ENCODE peak calls at places on chromosomes 5 and 9, in five cellular contexts. O is astrocyte of the spinal cord, M is cardiac fibroblast, U is astrocyte of the cerebellum, R is AG09309. J is an unnamed sample.
A peak's percentile ranks its signal among the peaks of the same experiment; 100 is the strongest.

GRCh38 chr9:127083598-127083997 is 38.8 kb downstream of the ANGPTL2 start:
- DNase-seq in O (no peak), M (no peak), U (no peak), R (no peak), J (no peak)

GRCh38 chr5:88388476-88389170 is 120.0 kb upstream of the TMEM161B start:
- DNase-seq in M (no peak), O (no peak), U (no peak), R (no peak), J (no peak)

GRCh38 chr9:88221110-88221509 is 82.8 kb upstream of the SPATA31C2 start:
- DNase-seq in U (no peak), O (no peak), M (no peak), R (no peak), J (no peak)

GRCh38 chr5:80172067-80172690 is 83.7 kb downstream of the SERINC5 start:
- DNase-seq in M (peak; percentile 27), U (no peak), O (no peak), R (no peak), J (no peak)

GRCh38 chr9:135797507-135798302 is 95.7 kb downstream of the KCNT1 start:
- DNase-seq in R (no peak), O (no peak), U (no peak), M (peak; percentile 65), J (peak; percentile 52)

GRCh38 chr9:109880276-109881169 is 100.5 kb downstream of the PALM2AKAP2 start:
- DNase-seq in U (no peak), M (peak; percentile 66), R (no peak), O (peak; percentile 33), J (peak; percentile 4)

GRCh38 chr5:75856056-75856455 is 138.8 kb upstream of the POC5 start:
- DNase-seq in R (no peak), O (no peak), M (no peak), U (no peak), J (no peak)

GRCh38 chr5:158923799-158924551 is 175.7 kb downstream of the EBF1 start:
- DNase-seq in O (no peak), R (no peak), M (no peak), U (no peak), J (no peak)

GRCh38 chr9:120927125-120928014 is 774 bp upstream of the TRAF1 start:
- DNase-seq in U (no peak), O (no peak), R (no peak), M (no peak), J (no peak)

GRCh38 chr5:29077451-29077850 is 2039.1 kb upstream of the CDH9 start:
- DNase-seq in U (no peak), O (no peak), R (no peak), M (peak; percentile 1), J (no peak)

GRCh38 chr5:29085142-29085541 is 2046.8 kb upstream of the CDH9 start:
- DNase-seq in U (no peak), R (no peak), O (no peak), M (no peak), J (no peak)

DNA sequence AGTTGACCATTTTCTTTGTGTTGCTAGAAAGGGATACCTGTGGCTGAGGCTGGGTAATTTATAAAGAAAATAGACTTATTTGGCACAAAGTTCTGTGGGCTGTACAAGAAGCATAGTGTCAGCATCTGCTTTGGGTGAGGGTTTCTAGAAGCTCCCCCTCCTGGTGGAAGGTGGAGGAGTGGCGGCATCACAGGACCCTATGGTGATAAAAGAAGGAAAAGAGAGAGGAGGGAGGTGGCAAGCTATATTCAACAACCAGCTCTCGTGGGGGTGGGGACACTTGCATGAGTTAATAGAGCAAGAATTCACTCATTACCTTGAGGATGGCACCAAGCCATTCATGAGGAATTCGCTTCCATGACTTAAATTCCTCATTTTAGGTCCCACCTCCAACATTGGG is 2041.4 kb upstream of the CDH9 start:
- DNase-seq in U (no peak), O (no peak), M (no peak), R (no peak), J (peak; percentile 3)
- TF ChIP-seq CTCF in U (no peak), O (no peak), M (no peak), R (no peak), J (peak; percentile 20)

GRCh38 chr5:157581870-157582269 is 6.3 kb upstream of the ADAM19 start:
- DNase-seq in R (no peak), O (no peak), U (no peak), M (no peak), J (no peak)

GRCh38 chr5:157578079-157578780 is 2.7 kb upstream of the ADAM19 start:
- DNase-seq in R (no peak), U (no peak), O (no peak), M (no peak), J (no peak)

GRCh38 chr5:157584628-157585027 is 9.1 kb upstream of the ADAM19 start:
- DNase-seq in U (no peak), O (no peak), R (no peak), M (no peak), J (no peak)

DNA sequence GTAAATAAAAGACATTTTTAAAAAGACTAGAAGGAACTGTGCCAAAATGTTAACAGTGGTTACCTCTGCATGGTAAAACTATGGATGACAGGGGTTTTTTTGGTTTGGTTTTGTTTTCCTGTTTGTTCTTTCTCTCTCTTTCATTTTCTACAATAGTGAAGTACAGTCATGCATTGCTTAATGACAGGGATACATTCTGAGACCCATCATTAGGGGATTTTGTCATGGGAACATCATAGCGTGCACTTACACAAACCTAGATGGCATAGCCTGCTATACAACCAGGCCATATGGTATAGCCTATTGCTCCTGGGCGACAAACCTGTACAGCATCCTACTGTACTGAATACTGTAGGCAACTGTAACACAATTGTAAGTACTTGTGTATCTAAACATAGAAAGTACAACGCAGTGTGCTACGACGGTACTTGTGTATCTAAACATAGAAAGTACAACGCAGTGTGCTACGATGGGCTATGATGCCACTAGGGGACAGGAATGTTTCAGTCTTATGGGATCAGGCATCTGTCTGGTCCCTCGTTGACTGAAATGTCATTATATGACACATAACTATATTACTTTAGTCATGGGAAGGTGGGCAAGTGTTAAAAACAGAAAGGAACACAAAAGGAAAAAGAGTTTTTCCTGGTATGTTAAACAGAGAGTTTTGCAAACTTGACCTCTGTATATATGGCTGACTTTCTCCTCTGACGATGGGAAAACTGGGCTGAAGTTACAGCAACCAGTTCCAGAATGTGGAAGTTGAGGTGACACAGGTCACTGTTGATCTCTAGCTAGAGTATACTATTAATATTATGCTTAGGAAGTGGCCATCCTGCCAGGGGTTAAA is 7.4 kb upstream of the ADAM19 start:
- DNase-seq in M (no peak), O (no peak), U (no peak), R (no peak), J (no peak)
- TF ChIP-seq CTCF in M (no peak), O (peak; percentile 14), U (no peak), R (no peak), J (no peak)

GRCh38 chr9:74950456-74950855 is 2.3 kb downstream of the C9orf40 start:
- DNase-seq in R (peak; percentile 46), U (no peak), M (no peak), O (no peak), J (no peak)

GRCh38 chr9:74953235-74953741 is 576 bp upstream of the C9orf40 start:
- DNase-seq in R (no peak), M (no peak), U (no peak), O (peak; percentile 10), J (no peak)

GRCh38 chr9:74951107-74951720 is 1.5 kb downstream of the C9orf40 start:
- DNase-seq in M (no peak), U (no peak), O (no peak), R (no peak), J (no peak)

GRCh38 chr9:74951725-74952151 is 974 bp downstream of the C9orf40 start:
- DNase-seq in M (peak; percentile 39), O (peak; percentile 23), U (no peak), R (no peak), J (peak; percentile 21)

DNA sequence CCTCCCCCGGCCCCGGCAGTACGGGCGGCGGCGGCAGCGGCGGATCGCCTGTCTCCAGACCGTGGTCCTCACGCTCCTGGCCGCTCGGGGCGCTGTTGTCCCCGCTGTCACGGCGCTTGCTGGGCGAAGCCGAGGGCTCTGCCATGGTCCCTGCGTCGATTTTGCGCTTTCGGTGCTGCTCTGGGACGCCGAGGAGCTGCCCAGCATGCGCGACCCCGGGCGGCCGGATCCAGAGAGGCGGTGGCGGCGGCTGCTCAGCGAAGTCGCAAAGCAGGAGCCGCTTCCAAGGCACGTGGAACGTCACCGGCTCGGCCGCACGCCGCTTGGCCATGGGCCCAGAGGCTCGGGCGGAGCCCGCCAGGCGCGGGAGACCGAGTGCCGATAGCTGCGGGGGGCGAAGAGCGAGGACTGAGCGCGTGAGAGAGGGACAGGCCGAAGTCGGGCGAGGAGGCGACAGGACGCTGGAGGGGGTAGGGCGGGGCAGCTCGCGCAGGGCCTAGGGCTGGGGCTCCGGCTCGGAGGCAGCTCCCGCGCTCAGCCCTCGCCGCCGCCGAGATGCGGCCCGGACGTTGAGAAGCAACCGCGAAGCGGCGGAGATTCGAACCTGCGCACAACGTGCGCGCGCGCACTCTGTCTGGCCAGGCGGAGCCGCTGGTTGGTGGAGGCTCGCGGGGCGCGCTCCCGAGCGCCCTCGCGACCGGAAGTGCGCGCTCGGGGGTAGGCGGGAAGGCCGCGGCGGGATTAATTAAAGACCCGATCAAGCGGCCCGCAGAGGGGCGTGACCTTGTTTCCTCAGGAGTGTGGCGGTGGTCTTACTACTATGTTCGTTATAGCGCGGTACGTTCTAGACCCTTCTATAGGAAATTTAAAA is at the start of gene C9orf40:
- DNase-seq in R (no peak), O (peak; percentile 86), M (peak; percentile 85), U (peak; percentile 58), J (peak; percentile 90)
- TF ChIP-seq CTCF in R (peak; percentile 82), O (peak; percentile 81), M (peak; percentile 74), U (peak; percentile 69), J (peak; percentile 56)

DNA sequence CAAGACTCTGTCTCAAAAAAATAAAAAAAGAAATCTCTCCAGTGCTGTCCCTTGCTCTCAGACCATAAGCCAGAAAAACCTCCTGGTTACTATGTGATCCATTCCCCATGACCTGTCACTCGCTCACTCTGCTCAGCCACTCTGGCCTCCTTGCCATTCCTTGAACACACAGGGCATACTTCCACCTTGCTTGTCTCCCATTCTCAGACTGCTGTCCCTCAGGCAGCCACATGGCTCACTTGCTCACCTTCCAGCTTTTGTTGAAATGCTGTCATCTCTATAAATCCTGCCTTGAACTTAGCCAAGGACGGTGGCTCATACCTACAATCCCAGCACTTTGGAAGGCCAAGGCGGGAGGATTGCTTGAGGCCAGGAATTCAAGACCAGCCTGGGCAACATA is 82.9 kb downstream of the UGCG start:
- DNase-seq in U (no peak), R (no peak), O (no peak), M (no peak), J (no peak)
- TF ChIP-seq CTCF in U (no peak), R (no peak), O (no peak), M (no peak), J (no peak)

GRCh38 chr5:124744170-124744911 is 2.1 kb downstream of the ZNF608 start:
- DNase-seq in M (peak; percentile 42), U (no peak), R (no peak), O (peak; percentile 52), J (peak; percentile 42)
- TF ChIP-seq CTCF in M (no peak), U (peak; percentile 11), R (no peak), O (no peak), J (no peak)

GRCh38 chr5:6291961-6292360 is 86.4 kb downstream of the MED10 start:
- DNase-seq in U (no peak), M (peak; percentile 11), R (no peak), O (no peak), J (no peak)
- TF ChIP-seq CTCF in U (peak; percentile 3), M (peak; percentile 11), R (peak; percentile 41), O (no peak), J (no peak)